ENCODE peak calls at places on chromosomes 7 and 10, in five cellular contexts. One of them, this sample, is unnamed.

GRCh38 chr10:42970451-42971250 is 106.2 kb upstream of the RET start:
- DNase-seq in thoracic aorta: no peak
- DNase-seq in astrocyte: no peak
- DNase-seq in CD8-positive, alpha-beta T cell: no peak
- DNase-seq in cardiac fibroblast: no peak
- DNase-seq in this sample: no peak

GRCh38 chr7:72048420-72048819 is 363.7 kb downstream of the CALN1 start:
- DNase-seq in thoracic aorta: no peak
- DNase-seq in astrocyte: no peak
- DNase-seq in CD8-positive, alpha-beta T cell: no peak
- DNase-seq in cardiac fibroblast: no peak
- DNase-seq in this sample: no peak

GRCh38 chr7:129218514-129219036 is 6.3 kb upstream of the AHCYL2 start:
- DNase-seq in thoracic aorta: peak
- DNase-seq in astrocyte: peak
- DNase-seq in CD8-positive, alpha-beta T cell: peak
- DNase-seq in cardiac fibroblast: peak
- DNase-seq in this sample: peak

GRCh38 chr7:26167293-26167934 is 15.4 kb downstream of the NFE2L3 start:
- DNase-seq in thoracic aorta: no peak
- DNase-seq in astrocyte: no peak
- DNase-seq in CD8-positive, alpha-beta T cell: no peak
- DNase-seq in cardiac fibroblast: no peak
- DNase-seq in this sample: no peak

GRCh38 chr10:581776-582330 is 107.6 kb downstream of the DIP2C start:
- DNase-seq in thoracic aorta: no peak
- DNase-seq in astrocyte: no peak
- DNase-seq in CD8-positive, alpha-beta T cell: no peak
- DNase-seq in cardiac fibroblast: no peak
- DNase-seq in this sample: no peak

GRCh38 chr10:29438271-29438670 is 149.4 kb downstream of the LYZL1 start:
- DNase-seq in thoracic aorta: no peak
- DNase-seq in astrocyte: no peak
- DNase-seq in CD8-positive, alpha-beta T cell: no peak
- DNase-seq in cardiac fibroblast: no peak
- DNase-seq in this sample: no peak

GRCh38 chr7:99137418-99138180 is 6.3 kb downstream of the SMURF1 start:
- DNase-seq in thoracic aorta: no peak
- DNase-seq in astrocyte: peak
- DNase-seq in CD8-positive, alpha-beta T cell: no peak
- DNase-seq in cardiac fibroblast: peak
- DNase-seq in this sample: no peak

GRCh38 chr7:35605760-35606159 is 89.2 kb downstream of the HERPUD2 start:
- DNase-seq in thoracic aorta: no peak
- DNase-seq in astrocyte: peak
- DNase-seq in CD8-positive, alpha-beta T cell: no peak
- DNase-seq in cardiac fibroblast: peak
- DNase-seq in this sample: no peak

GRCh38 chr10:717458-717857 is 28.0 kb upstream of the DIP2C start:
- DNase-seq in thoracic aorta: no peak
- DNase-seq in astrocyte: no peak
- DNase-seq in CD8-positive, alpha-beta T cell: no peak
- DNase-seq in cardiac fibroblast: no peak
- DNase-seq in this sample: no peak

GRCh38 chr7:65477326-65477725 is 103.7 kb downstream of the ZNF92 start:
- DNase-seq in thoracic aorta: no peak
- DNase-seq in astrocyte: no peak
- DNase-seq in CD8-positive, alpha-beta T cell: no peak
- DNase-seq in cardiac fibroblast: peak
- DNase-seq in this sample: no peak

GRCh38 chr10:98886686-98887085 is 349.0 kb downstream of the HPSE2 start:
- DNase-seq in thoracic aorta: no peak
- DNase-seq in astrocyte: no peak
- DNase-seq in CD8-positive, alpha-beta T cell: no peak
- DNase-seq in cardiac fibroblast: peak
- DNase-seq in this sample: no peak

GRCh38 chr10:91022924-91023707 is 102.2 kb upstream of the ANKRD1 start:
- DNase-seq in thoracic aorta: no peak
- DNase-seq in astrocyte: no peak
- DNase-seq in CD8-positive, alpha-beta T cell: no peak
- DNase-seq in cardiac fibroblast: peak
- DNase-seq in this sample: no peak

GRCh38 chr10:109978481-109978880 is 29.3 kb upstream of the ADD3 start:
- DNase-seq in thoracic aorta: no peak
- DNase-seq in astrocyte: peak
- DNase-seq in CD8-positive, alpha-beta T cell: peak
- DNase-seq in cardiac fibroblast: peak
- DNase-seq in this sample: no peak

GRCh38 chr7:154965014-154965413 is 37.9 kb downstream of the PAXIP1 start:
- DNase-seq in thoracic aorta: no peak
- DNase-seq in astrocyte: peak
- DNase-seq in CD8-positive, alpha-beta T cell: no peak
- DNase-seq in cardiac fibroblast: no peak
- DNase-seq in this sample: no peak

GRCh38 chr10:21534611-21535493 is 820 bp downstream of the MLLT10 start:
- DNase-seq in thoracic aorta: no peak
- DNase-seq in astrocyte: no peak
- DNase-seq in CD8-positive, alpha-beta T cell: peak
- DNase-seq in cardiac fibroblast: peak
- DNase-seq in this sample: no peak

GRCh38 chr10:3102721-3103410 is 35.5 kb downstream of the PFKP start:
- DNase-seq in thoracic aorta: no peak
- DNase-seq in astrocyte: peak
- DNase-seq in CD8-positive, alpha-beta T cell: no peak
- DNase-seq in cardiac fibroblast: peak
- DNase-seq in this sample: no peak

GRCh38 chr10:98035599-98035998 is 5.2 kb upstream of the CRTAC1 start:
- DNase-seq in thoracic aorta: no peak
- DNase-seq in astrocyte: no peak
- DNase-seq in CD8-positive, alpha-beta T cell: no peak
- DNase-seq in cardiac fibroblast: no peak
- DNase-seq in this sample: no peak

GRCh38 chr10:97515260-97515978 is 16.7 kb downstream of the UBTD1 start:
- DNase-seq in thoracic aorta: no peak
- DNase-seq in astrocyte: no peak
- DNase-seq in CD8-positive, alpha-beta T cell: no peak
- DNase-seq in cardiac fibroblast: no peak
- DNase-seq in this sample: no peak

GRCh38 chr10:47104786-47105385 is 193.7 kb downstream of the PTPN20 start:
- DNase-seq in thoracic aorta: no peak
- DNase-seq in astrocyte: no peak
- DNase-seq in CD8-positive, alpha-beta T cell: no peak
- DNase-seq in cardiac fibroblast: no peak
- DNase-seq in this sample: no peak

GRCh38 chr7:17472518-17472917 is 174.1 kb downstream of the AHR start:
- DNase-seq in thoracic aorta: no peak
- DNase-seq in astrocyte: no peak
- DNase-seq in CD8-positive, alpha-beta T cell: no peak
- DNase-seq in cardiac fibroblast: no peak
- DNase-seq in this sample: no peak

GRCh38 chr7:24898691-24899090 is 81.3 kb downstream of the OSBPL3 start:
- DNase-seq in thoracic aorta: no peak
- DNase-seq in astrocyte: peak
- DNase-seq in CD8-positive, alpha-beta T cell: no peak
- DNase-seq in cardiac fibroblast: no peak
- DNase-seq in this sample: no peak

GRCh38 chr10:79942261-79943185 is 6.4 kb downstream of the SFTPD start:
- DNase-seq in thoracic aorta: no peak
- DNase-seq in astrocyte: no peak
- DNase-seq in CD8-positive, alpha-beta T cell: no peak
- DNase-seq in cardiac fibroblast: no peak
- DNase-seq in this sample: no peak

GRCh38 chr10:2951235-2951835 is 116.0 kb upstream of the PFKP start:
- DNase-seq in thoracic aorta: no peak
- DNase-seq in astrocyte: no peak
- DNase-seq in CD8-positive, alpha-beta T cell: no peak
- DNase-seq in cardiac fibroblast: no peak
- DNase-seq in this sample: no peak

GRCh38 chr10:4141471-4141870 is 356.5 kb upstream of the KLF6 start:
- DNase-seq in thoracic aorta: no peak
- DNase-seq in astrocyte: peak
- DNase-seq in CD8-positive, alpha-beta T cell: no peak
- DNase-seq in cardiac fibroblast: peak
- DNase-seq in this sample: no peak

GRCh38 chr10:123760648-123761428 is 94.7 kb downstream of the GPR26 start:
- DNase-seq in thoracic aorta: no peak
- DNase-seq in astrocyte: no peak
- DNase-seq in CD8-positive, alpha-beta T cell: no peak
- DNase-seq in cardiac fibroblast: no peak
- DNase-seq in this sample: no peak

GRCh38 chr7:99375070-99375807 is 709 bp downstream of the ARPC1B start:
- DNase-seq in thoracic aorta: peak
- DNase-seq in astrocyte: peak
- DNase-seq in CD8-positive, alpha-beta T cell: peak
- DNase-seq in cardiac fibroblast: peak
- DNase-seq in this sample: no peak

GRCh38 chr10:84543948-84544347 is 215.6 kb downstream of the CCSER2 start:
- DNase-seq in thoracic aorta: no peak
- DNase-seq in astrocyte: no peak
- DNase-seq in CD8-positive, alpha-beta T cell: no peak
- DNase-seq in cardiac fibroblast: no peak
- DNase-seq in this sample: no peak

GRCh38 chr10:99869581-99869980 is 87.1 kb downstream of the ABCC2 start:
- DNase-seq in thoracic aorta: no peak
- DNase-seq in astrocyte: no peak
- DNase-seq in CD8-positive, alpha-beta T cell: no peak
- DNase-seq in cardiac fibroblast: no peak
- DNase-seq in this sample: no peak

GRCh38 chr10:133159950-133160812 is at the start of gene KNDC1:
- DNase-seq in thoracic aorta: no peak
- DNase-seq in astrocyte: no peak
- DNase-seq in CD8-positive, alpha-beta T cell: no peak
- DNase-seq in cardiac fibroblast: peak
- DNase-seq in this sample: peak

GRCh38 chr7:68147621-68148238 is 1151.1 kb downstream of the TYW1 start:
- DNase-seq in thoracic aorta: no peak
- DNase-seq in astrocyte: no peak
- DNase-seq in CD8-positive, alpha-beta T cell: no peak
- DNase-seq in cardiac fibroblast: no peak
- DNase-seq in this sample: no peak

GRCh38 chr7:25496394-25497103 is 268.3 kb upstream of the NPVF start:
- DNase-seq in thoracic aorta: no peak
- DNase-seq in astrocyte: no peak
- DNase-seq in CD8-positive, alpha-beta T cell: no peak
- DNase-seq in cardiac fibroblast: no peak
- DNase-seq in this sample: no peak

GRCh38 chr10:124916585-124917167 is 25.2 kb upstream of the ZRANB1 start:
- DNase-seq in thoracic aorta: peak
- DNase-seq in astrocyte: peak
- DNase-seq in CD8-positive, alpha-beta T cell: peak
- DNase-seq in cardiac fibroblast: peak
- DNase-seq in this sample: peak
- TF ChIP-seq CTCF in thoracic aorta: no peak
- TF ChIP-seq CTCF in astrocyte: no peak
- TF ChIP-seq CTCF in CD8-positive, alpha-beta T cell: no peak
- TF ChIP-seq CTCF in cardiac fibroblast: no peak
- TF ChIP-seq CTCF in this sample: no peak

DNA sequence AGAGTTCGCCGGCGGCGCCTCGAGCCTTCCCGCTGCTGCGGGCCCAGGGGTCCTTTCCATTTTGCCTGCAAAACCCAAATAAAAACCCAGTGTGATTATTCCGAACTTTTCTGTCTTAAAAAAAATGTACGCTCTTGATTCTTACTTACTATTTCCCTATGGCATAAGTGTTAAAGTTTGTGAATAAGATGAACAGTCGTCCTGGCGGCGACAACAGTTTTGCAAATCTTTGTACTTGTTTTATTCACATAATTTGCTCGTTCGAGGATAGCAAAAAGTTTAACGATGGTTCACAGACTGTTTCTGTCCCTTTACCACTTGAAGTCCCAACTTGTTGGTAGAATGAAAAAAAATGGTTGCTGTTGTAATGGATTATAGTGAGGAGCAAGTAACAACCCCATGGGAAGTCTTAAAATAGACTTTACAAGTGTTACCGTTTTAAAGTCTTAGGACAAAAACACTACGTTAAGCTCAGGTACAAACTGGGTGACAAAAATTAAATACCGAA is 482 bp downstream of the LSM8 start:
- DNase-seq in thoracic aorta: no peak
- DNase-seq in astrocyte: no peak
- DNase-seq in CD8-positive, alpha-beta T cell: no peak
- DNase-seq in cardiac fibroblast: peak
- DNase-seq in this sample: no peak
- TF ChIP-seq CTCF in thoracic aorta: no peak
- TF ChIP-seq CTCF in astrocyte: no peak
- TF ChIP-seq CTCF in CD8-positive, alpha-beta T cell: no peak
- TF ChIP-seq CTCF in cardiac fibroblast: no peak
- TF ChIP-seq CTCF in this sample: no peak

GRCh38 chr10:86137561-86137960 is 229.0 kb downstream of the GRID1 start:
- DNase-seq in thoracic aorta: no peak
- DNase-seq in astrocyte: no peak
- DNase-seq in CD8-positive, alpha-beta T cell: no peak
- DNase-seq in cardiac fibroblast: no peak
- DNase-seq in this sample: no peak

GRCh38 chr10:86135191-86135590 is 231.4 kb downstream of the GRID1 start:
- DNase-seq in thoracic aorta: no peak
- DNase-seq in astrocyte: no peak
- DNase-seq in CD8-positive, alpha-beta T cell: no peak
- DNase-seq in cardiac fibroblast: no peak
- DNase-seq in this sample: no peak

GRCh38 chr10:86138551-86139065 is 228.0 kb downstream of the GRID1 start:
- DNase-seq in thoracic aorta: no peak
- DNase-seq in astrocyte: no peak
- DNase-seq in CD8-positive, alpha-beta T cell: no peak
- DNase-seq in cardiac fibroblast: no peak
- DNase-seq in this sample: no peak

GRCh38 chr10:86141896-86142295 is 224.7 kb downstream of the GRID1 start:
- DNase-seq in thoracic aorta: no peak
- DNase-seq in astrocyte: no peak
- DNase-seq in CD8-positive, alpha-beta T cell: no peak
- DNase-seq in cardiac fibroblast: no peak
- DNase-seq in this sample: no peak

GRCh38 chr10:86139066-86139657 is 227.4 kb downstream of the GRID1 start:
- DNase-seq in thoracic aorta: no peak
- DNase-seq in astrocyte: no peak
- DNase-seq in CD8-positive, alpha-beta T cell: no peak
- DNase-seq in cardiac fibroblast: no peak
- DNase-seq in this sample: no peak
- TF ChIP-seq CTCF in thoracic aorta: no peak
- TF ChIP-seq CTCF in astrocyte: no peak
- TF ChIP-seq CTCF in CD8-positive, alpha-beta T cell: no peak
- TF ChIP-seq CTCF in cardiac fibroblast: no peak
- TF ChIP-seq CTCF in this sample: no peak

GRCh38 chr7:91288208-91288824 is 24.1 kb downstream of the FZD1 start:
- DNase-seq in thoracic aorta: no peak
- DNase-seq in astrocyte: no peak
- DNase-seq in CD8-positive, alpha-beta T cell: no peak
- DNase-seq in cardiac fibroblast: peak
- DNase-seq in this sample: no peak
- TF ChIP-seq CTCF in thoracic aorta: no peak
- TF ChIP-seq CTCF in astrocyte: peak
- TF ChIP-seq CTCF in CD8-positive, alpha-beta T cell: no peak
- TF ChIP-seq CTCF in cardiac fibroblast: peak
- TF ChIP-seq CTCF in this sample: no peak

This sample was measured in omental fat pad.